ENCODE peak calls at places on chromosomes 16 and 17, in eight cellular contexts. V is cardiac muscle cell; S is brain microvascular endothelial cell; W is A549; U is substantia nigra; F is caudate nucleus; P is PC-3; R is CD8-positive, alpha-beta memory T cell. L is an unnamed sample.

GRCh38 chr17:8792646-8793045 is 6.5 kb downstream of the MFSD6L start:
- DNase-seq in V (no peak), S (no peak), W (no peak), U (no peak), F (no peak), P (no peak), R (no peak), L (no peak)

GRCh38 chr17:28470266-28471126 is 2.9 kb upstream of the SLC13A2 start:
- DNase-seq in V (peak), S (no peak), W (no peak), U (no peak), F (no peak), P (no peak), R (no peak), L (no peak)

GRCh38 chr16:49598386-49599170 is 225.0 kb downstream of the C16orf78 start:
- DNase-seq in V (no peak), S (no peak), W (no peak), U (no peak), F (no peak), P (no peak), R (no peak), L (no peak)

GRCh38 chr16:81401035-81401950 is 43.3 kb upstream of the CMIP start:
- DNase-seq in V (no peak), S (peak), W (peak), U (no peak), F (no peak), P (peak), R (no peak), L (peak)

GRCh38 chr16:5073279-5073629 is 1.6 kb downstream of the ALG1 start:
- DNase-seq in V (no peak), S (no peak), W (no peak), U (no peak), F (no peak), P (peak), R (no peak), L (no peak)

GRCh38 chr17:61805399-61805798 is 57.9 kb downstream of the BRIP1 start:
- DNase-seq in V (no peak), S (peak), W (no peak), U (no peak), F (no peak), P (peak), R (no peak), L (no peak)

GRCh38 chr16:75345711-75346110 is 87.6 kb downstream of the CFDP1 start:
- DNase-seq in V (no peak), S (peak), W (no peak), U (no peak), F (no peak), P (no peak), R (no peak), L (no peak)

GRCh38 chr17:48102700-48103378 is 1.6 kb upstream of the CBX1 start:
- DNase-seq in V (no peak), S (no peak), W (peak), U (no peak), F (no peak), P (peak), R (peak), L (no peak)

GRCh38 chr16:87832759-87833502 is 36.4 kb downstream of the SLC7A5 start:
- DNase-seq in V (no peak), S (no peak), W (peak), U (no peak), F (no peak), P (no peak), R (no peak), L (no peak)

GRCh38 chr17:63827801-63828221 is 348 bp upstream of the FTSJ3 start:
- DNase-seq in V (no peak), S (no peak), W (no peak), U (no peak), F (no peak), P (no peak), R (no peak), L (no peak)

GRCh38 chr17:76714822-76715461 is 4.2 kb upstream of the MXRA7 start:
- DNase-seq in V (peak), S (no peak), W (peak), U (no peak), F (peak), P (peak), R (peak), L (no peak)

GRCh38 chr17:55354941-55355340 is 66.7 kb downstream of the MMD start:
- DNase-seq in V (no peak), S (no peak), W (no peak), U (no peak), F (no peak), P (no peak), R (no peak), L (no peak)

GRCh38 chr16:79601092-79601977 is 798 bp upstream of the MAF start:
- DNase-seq in V (peak), S (peak), W (peak), U (peak), F (peak), P (no peak), R (no peak), L (no peak)
- H3K27ac ChIP-seq in V (peak), S (peak), W (peak), U (peak), F (peak), P (no peak), R (peak), L (peak)

GRCh38 chr17:280901-281300 is 71.7 kb downstream of the RPH3AL start:
- DNase-seq in V (no peak), S (no peak), W (no peak), U (no peak), F (no peak), P (no peak), R (no peak), L (no peak)

GRCh38 chr17:278055-279028 is 74.3 kb downstream of the RPH3AL start:
- DNase-seq in V (no peak), S (no peak), W (no peak), U (no peak), F (no peak), P (no peak), R (no peak), L (no peak)

GRCh38 chr17:279776-280175 is 72.8 kb downstream of the RPH3AL start:
- DNase-seq in V (no peak), S (no peak), W (no peak), U (no peak), F (no peak), P (no peak), R (no peak), L (no peak)

GRCh38 chr17:280216-280615 is 72.4 kb downstream of the RPH3AL start:
- DNase-seq in V (no peak), S (no peak), W (no peak), U (no peak), F (no peak), P (no peak), R (no peak), L (no peak)

GRCh38 chr17:279356-279755 is 73.3 kb downstream of the RPH3AL start:
- DNase-seq in V (no peak), S (no peak), W (no peak), U (no peak), F (no peak), P (no peak), R (no peak), L (no peak)
- H3K27ac ChIP-seq in V (no peak), S (no peak), W (no peak), U (no peak), F (no peak), P (no peak), R (no peak), L (no peak)

DNA sequence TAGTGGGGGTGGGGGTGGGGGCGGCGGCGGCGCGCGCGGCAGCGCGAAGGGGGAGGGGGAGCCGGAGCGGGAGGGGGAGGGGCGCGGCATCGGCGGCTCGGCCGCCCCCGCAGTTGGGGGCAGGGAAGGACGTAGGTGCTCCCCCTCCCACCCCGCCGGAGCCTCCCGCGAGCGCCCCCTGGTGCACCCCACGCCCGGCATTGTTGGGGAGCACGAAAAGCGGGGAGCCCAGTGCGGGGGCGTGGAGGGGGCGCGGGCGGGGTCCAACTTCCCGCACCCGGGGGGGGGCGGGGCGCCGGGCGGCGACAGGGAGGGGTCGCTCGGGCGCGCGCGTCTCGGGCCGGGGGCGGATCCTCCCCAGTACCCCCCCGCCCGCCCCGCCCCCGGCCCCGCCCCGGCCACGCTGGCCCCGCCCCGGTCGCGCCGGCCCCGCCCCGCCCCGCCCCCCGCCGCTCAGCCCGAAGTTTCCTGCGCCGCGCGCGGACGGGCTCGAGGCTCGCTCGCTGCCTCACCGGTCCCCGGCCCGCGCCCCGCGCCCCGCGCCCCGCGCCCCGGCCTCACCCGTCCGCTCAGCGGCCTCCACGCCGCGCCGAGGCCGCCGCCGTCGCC is at the start of gene CACNA1H:
- DNase-seq in V (peak), S (no peak), W (no peak), U (no peak), F (no peak), P (no peak), R (peak), L (no peak)
- H3K27ac ChIP-seq in V (no peak), S (no peak), W (peak), U (no peak), F (no peak), P (no peak), R (no peak), L (no peak)

DNA sequence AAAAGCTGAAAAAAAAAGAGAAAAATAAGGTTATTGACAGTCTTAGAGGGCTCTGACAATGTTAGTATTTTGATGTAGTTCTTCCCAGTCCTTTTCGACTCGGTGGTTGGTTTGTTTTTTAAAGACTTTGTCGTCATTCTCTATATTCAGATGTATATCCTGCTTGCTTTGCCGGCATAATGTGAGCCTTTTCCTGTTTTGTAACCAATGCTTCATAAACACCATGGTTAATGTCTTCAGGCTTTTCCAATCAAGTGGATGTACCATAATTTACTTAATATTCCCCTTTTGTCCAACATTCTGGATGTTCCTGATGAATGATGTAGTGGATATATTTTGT is 45.4 kb downstream of the RAI1 start:
- DNase-seq in V (no peak), S (no peak), W (no peak), U (no peak), F (no peak), P (no peak), R (no peak), L (no peak)
- H3K27ac ChIP-seq in V (no peak), S (no peak), W (no peak), U (no peak), F (peak), P (peak), R (no peak), L (no peak)

GRCh38 chr17:72502111-72502939 is 381.5 kb downstream of the SOX9 start:
- DNase-seq in V (no peak), S (peak), W (peak), U (no peak), F (no peak), P (no peak), R (no peak), L (no peak)
- H3K27ac ChIP-seq in V (no peak), S (no peak), W (peak), U (no peak), F (peak), P (no peak), R (no peak), L (peak)

DNA sequence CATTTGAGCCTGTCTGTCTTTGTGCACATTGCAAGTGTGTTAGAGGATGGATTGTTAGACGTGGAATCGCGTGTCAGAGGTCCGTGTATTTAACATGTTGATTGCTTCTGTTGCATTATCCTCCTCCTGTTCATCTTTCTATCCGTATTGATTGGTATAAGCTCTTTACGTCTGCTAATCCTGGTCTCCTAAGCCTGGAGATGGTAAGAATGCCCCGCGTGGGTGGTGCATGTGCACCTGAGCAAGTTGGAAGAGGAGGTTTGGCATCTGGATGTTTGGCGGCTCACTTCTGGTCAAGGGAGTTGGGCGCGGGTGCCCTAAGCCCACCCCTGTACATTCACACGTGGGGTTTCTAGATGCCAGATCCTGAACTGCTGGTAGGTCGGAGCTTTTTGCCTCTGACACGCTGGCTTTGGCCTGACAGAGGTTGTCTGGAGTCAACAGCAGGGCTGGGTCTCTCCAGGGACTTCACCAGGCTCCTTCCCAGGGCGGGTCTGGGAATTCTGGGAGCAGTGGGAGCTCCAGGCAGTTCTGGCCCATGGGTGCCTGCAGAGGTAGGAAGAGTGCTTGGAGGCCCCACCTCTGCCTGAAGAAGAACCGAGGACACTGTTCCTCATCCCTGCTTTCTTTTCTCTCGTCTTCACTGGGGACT is 107.3 kb downstream of the OR1D5 start:
- DNase-seq in V (no peak), S (no peak), W (no peak), U (no peak), F (no peak), P (no peak), R (no peak), L (no peak)
- H3K27ac ChIP-seq in V (no peak), S (peak), W (peak), U (no peak), F (no peak), P (peak), R (no peak), L (peak)

L was measured in epithelial cell of prostate.